ENCODE peak calls at places on chromosomes 16 and 17, in six cellular contexts. One of them, this sample, is unnamed. For H3K9me3, the result is how much of the 10 kb centered on the place peaks cover.

GRCh38 chr16:52251495-52251894 is 295.4 kb downstream of the TOX3 start:
- DNase-seq in GM12878: no peak
- DNase-seq in transverse colon: no peak
- DNase-seq in IMR-90: no peak
- DNase-seq in HepG2: no peak
- DNase-seq in tibial nerve: no peak
- DNase-seq in this sample: no peak

GRCh38 chr16:14125708-14126107 is 54.6 kb downstream of the MRTFB start:
- DNase-seq in HepG2: no peak
- DNase-seq in IMR-90: no peak
- DNase-seq in tibial nerve: no peak
- DNase-seq in GM12878: no peak
- DNase-seq in transverse colon: no peak
- DNase-seq in this sample: no peak

GRCh38 chr17:83173180-83173996 is 94.0 kb downstream of the METRNL start:
- DNase-seq in transverse colon: no peak
- DNase-seq in IMR-90: no peak
- DNase-seq in HepG2: no peak
- DNase-seq in tibial nerve: no peak
- DNase-seq in GM12878: no peak
- DNase-seq in this sample: no peak

GRCh38 chr16:66226762-66227161 is 139.7 kb upstream of the CDH5 start:
- DNase-seq in GM12878: no peak
- DNase-seq in IMR-90: no peak
- DNase-seq in HepG2: no peak
- DNase-seq in tibial nerve: no peak
- DNase-seq in transverse colon: no peak
- DNase-seq in this sample: no peak

GRCh38 chr16:61968242-61968978 is 67.8 kb downstream of the CDH8 start:
- DNase-seq in HepG2: no peak
- DNase-seq in IMR-90: no peak
- DNase-seq in tibial nerve: no peak
- DNase-seq in GM12878: no peak
- DNase-seq in transverse colon: no peak
- DNase-seq in this sample: no peak

GRCh38 chr17:6608321-6608720 is 32.2 kb downstream of the KIAA0753 start:
- DNase-seq in transverse colon: no peak
- DNase-seq in GM12878: no peak
- DNase-seq in IMR-90: peak
- DNase-seq in HepG2: no peak
- DNase-seq in tibial nerve: no peak
- DNase-seq in this sample: no peak

GRCh38 chr16:22663389-22664064 is 150.4 kb upstream of the HS3ST2 start:
- DNase-seq in tibial nerve: no peak
- DNase-seq in GM12878: no peak
- DNase-seq in transverse colon: no peak
- DNase-seq in IMR-90: no peak
- DNase-seq in HepG2: no peak
- DNase-seq in this sample: no peak

GRCh38 chr17:69373069-69373468 is 41.4 kb upstream of the MAP2K6 start:
- DNase-seq in transverse colon: no peak
- DNase-seq in IMR-90: no peak
- DNase-seq in tibial nerve: no peak
- DNase-seq in HepG2: no peak
- DNase-seq in GM12878: no peak
- DNase-seq in this sample: no peak

GRCh38 chr17:13575922-13576419 is 25.8 kb downstream of the HS3ST3A1 start:
- DNase-seq in transverse colon: no peak
- DNase-seq in IMR-90: peak
- DNase-seq in HepG2: no peak
- DNase-seq in GM12878: no peak
- DNase-seq in tibial nerve: no peak
- DNase-seq in this sample: no peak

GRCh38 chr16:66169817-66170216 is 196.7 kb upstream of the CDH5 start:
- DNase-seq in transverse colon: no peak
- DNase-seq in GM12878: no peak
- DNase-seq in HepG2: peak
- DNase-seq in tibial nerve: no peak
- DNase-seq in IMR-90: no peak
- DNase-seq in this sample: no peak

GRCh38 chr17:63932008-63932561 is at the start of gene CD79B:
- DNase-seq in HepG2: no peak
- DNase-seq in transverse colon: peak
- DNase-seq in IMR-90: no peak
- DNase-seq in tibial nerve: no peak
- DNase-seq in GM12878: no peak
- DNase-seq in this sample: no peak

GRCh38 chr16:15682105-15682570 is 32.1 kb downstream of the NDE1 start:
- DNase-seq in IMR-90: peak
- DNase-seq in transverse colon: peak
- DNase-seq in HepG2: peak
- DNase-seq in tibial nerve: peak
- DNase-seq in GM12878: no peak
- DNase-seq in this sample: no peak

GRCh38 chr17:75816693-75817092 is 27.5 kb downstream of the UNC13D start:
- DNase-seq in HepG2: no peak
- DNase-seq in GM12878: no peak
- DNase-seq in transverse colon: no peak
- DNase-seq in IMR-90: no peak
- DNase-seq in tibial nerve: no peak
- DNase-seq in this sample: no peak

GRCh38 chr16:19936431-19936830 is 51.8 kb upstream of the GPRC5B start:
- DNase-seq in GM12878: no peak
- DNase-seq in HepG2: no peak
- DNase-seq in transverse colon: no peak
- DNase-seq in IMR-90: no peak
- DNase-seq in tibial nerve: no peak
- DNase-seq in this sample: no peak

GRCh38 chr17:72474740-72475477 is 354.1 kb downstream of the SOX9 start:
- DNase-seq in tibial nerve: no peak
- DNase-seq in GM12878: no peak
- DNase-seq in transverse colon: peak
- DNase-seq in IMR-90: no peak
- DNase-seq in HepG2: no peak
- DNase-seq in this sample: no peak

GRCh38 chr17:879546-879945 is 97.4 kb downstream of the MRM3 start:
- DNase-seq in transverse colon: peak
- DNase-seq in tibial nerve: peak
- DNase-seq in HepG2: peak
- DNase-seq in GM12878: peak
- DNase-seq in IMR-90: peak
- DNase-seq in this sample: no peak

GRCh38 chr16:988465-989353 is 7.1 kb downstream of the SOX8 start:
- DNase-seq in transverse colon: no peak
- DNase-seq in tibial nerve: peak
- DNase-seq in IMR-90: no peak
- DNase-seq in GM12878: no peak
- DNase-seq in HepG2: no peak
- DNase-seq in this sample: no peak

GRCh38 chr16:8859913-8860881 is 8.6 kb downstream of the CARHSP1 start:
- DNase-seq in IMR-90: peak
- DNase-seq in tibial nerve: peak
- DNase-seq in HepG2: peak
- DNase-seq in transverse colon: peak
- DNase-seq in GM12878: no peak
- DNase-seq in this sample: no peak

GRCh38 chr17:72945468-72945867 is 147.0 kb downstream of the SLC39A11 start:
- DNase-seq in HepG2: no peak
- DNase-seq in tibial nerve: no peak
- DNase-seq in transverse colon: no peak
- DNase-seq in IMR-90: no peak
- DNase-seq in GM12878: no peak
- DNase-seq in this sample: no peak

GRCh38 chr17:6713130-6713917 is at the start of gene SLC13A5:
- DNase-seq in transverse colon: no peak
- DNase-seq in tibial nerve: no peak
- DNase-seq in HepG2: peak
- DNase-seq in IMR-90: no peak
- DNase-seq in GM12878: no peak
- DNase-seq in this sample: no peak

GRCh38 chr17:45312477-45313418 is 4.1 kb downstream of the MAP3K14 start:
- DNase-seq in IMR-90: no peak
- DNase-seq in tibial nerve: no peak
- DNase-seq in HepG2: no peak
- DNase-seq in transverse colon: no peak
- DNase-seq in GM12878: no peak
- DNase-seq in this sample: no peak

GRCh38 chr17:45311762-45312476 is 4.9 kb downstream of the MAP3K14 start:
- DNase-seq in transverse colon: peak
- DNase-seq in GM12878: no peak
- DNase-seq in HepG2: peak
- DNase-seq in IMR-90: peak
- DNase-seq in tibial nerve: no peak
- DNase-seq in this sample: no peak

GRCh38 chr17:79949646-79950292 is 85.9 kb downstream of the TBC1D16 start:
- DNase-seq in tibial nerve: no peak
- DNase-seq in HepG2: no peak
- DNase-seq in transverse colon: no peak
- DNase-seq in IMR-90: no peak
- DNase-seq in GM12878: no peak
- DNase-seq in this sample: no peak

GRCh38 chr16:2039286-2040030 is 8.2 kb downstream of the NTHL1 start:
- DNase-seq in tibial nerve: peak
- DNase-seq in IMR-90: peak
- DNase-seq in GM12878: no peak
- DNase-seq in HepG2: peak
- DNase-seq in transverse colon: peak
- DNase-seq in this sample: no peak

GRCh38 chr17:18966831-18967624 is 15.1 kb downstream of the SLC5A10 start:
- DNase-seq in HepG2: no peak
- DNase-seq in GM12878: no peak
- DNase-seq in tibial nerve: no peak
- DNase-seq in transverse colon: peak
- DNase-seq in IMR-90: peak
- DNase-seq in this sample: no peak

GRCh38 chr16:71351558-71351901 is 7.0 kb upstream of the CALB2 start:
- DNase-seq in tibial nerve: no peak
- DNase-seq in IMR-90: no peak
- DNase-seq in HepG2: no peak
- DNase-seq in transverse colon: no peak
- DNase-seq in GM12878: no peak
- DNase-seq in this sample: no peak

GRCh38 chr16:5042574-5043171 is 8.9 kb upstream of the NAGPA start:
- DNase-seq in HepG2: peak
- DNase-seq in transverse colon: no peak
- DNase-seq in tibial nerve: no peak
- DNase-seq in GM12878: no peak
- DNase-seq in IMR-90: peak
- DNase-seq in this sample: no peak

GRCh38 chr16:90048347-90048722 is 28.8 kb downstream of the PRDM7 start:
- DNase-seq in tibial nerve: no peak
- DNase-seq in HepG2: no peak
- DNase-seq in IMR-90: no peak
- DNase-seq in transverse colon: no peak
- DNase-seq in GM12878: no peak
- DNase-seq in this sample: no peak

GRCh38 chr17:47913050-47913449 is 17.0 kb downstream of the SP2 start:
- DNase-seq in tibial nerve: no peak
- DNase-seq in GM12878: no peak
- DNase-seq in transverse colon: no peak
- DNase-seq in IMR-90: no peak
- DNase-seq in HepG2: no peak
- DNase-seq in this sample: no peak
- TF ChIP-seq POLR2A in tibial nerve: no peak
- TF ChIP-seq POLR2A in GM12878: no peak
- TF ChIP-seq POLR2A in transverse colon: no peak
- TF ChIP-seq POLR2A in IMR-90: no peak
- TF ChIP-seq POLR2A in HepG2: no peak
- TF ChIP-seq POLR2A in this sample: no peak

GRCh38 chr17:5092139-5093010 is 14.1 kb downstream of the ZFP3 start:
- DNase-seq in HepG2: no peak
- DNase-seq in GM12878: no peak
- DNase-seq in transverse colon: no peak
- DNase-seq in IMR-90: no peak
- DNase-seq in tibial nerve: no peak
- DNase-seq in this sample: no peak
- H3K9me3 ChIP-seq in HepG2: half or more
- H3K9me3 ChIP-seq in GM12878: half or more
- H3K9me3 ChIP-seq in transverse colon: half or more
- H3K9me3 ChIP-seq in IMR-90: half or more
- H3K9me3 ChIP-seq in tibial nerve: half or more
- H3K9me3 ChIP-seq in this sample: under half

GRCh38 chr16:88926374-88926990 is 50.5 kb downstream of the CBFA2T3 start:
- DNase-seq in IMR-90: no peak
- DNase-seq in tibial nerve: no peak
- DNase-seq in GM12878: no peak
- DNase-seq in HepG2: peak
- DNase-seq in transverse colon: no peak
- DNase-seq in this sample: no peak
- TF ChIP-seq POLR2A in IMR-90: no peak
- TF ChIP-seq POLR2A in tibial nerve: no peak
- TF ChIP-seq POLR2A in GM12878: no peak
- TF ChIP-seq POLR2A in HepG2: no peak
- TF ChIP-seq POLR2A in transverse colon: no peak
- TF ChIP-seq POLR2A in this sample: no peak

GRCh38 chr16:35510701-35511100 is 2051.3 kb downstream of the TP53TG3F start:
- DNase-seq in GM12878: no peak
- DNase-seq in transverse colon: no peak
- DNase-seq in tibial nerve: no peak
- DNase-seq in HepG2: no peak
- DNase-seq in IMR-90: no peak
- DNase-seq in this sample: no peak

GRCh38 chr16:35506018-35506897 is 2046.8 kb downstream of the TP53TG3F start:
- DNase-seq in GM12878: no peak
- DNase-seq in HepG2: no peak
- DNase-seq in tibial nerve: no peak
- DNase-seq in IMR-90: no peak
- DNase-seq in transverse colon: no peak
- DNase-seq in this sample: no peak

GRCh38 chr16:35506898-35507194 is 2047.4 kb downstream of the TP53TG3F start:
- DNase-seq in GM12878: no peak
- DNase-seq in tibial nerve: no peak
- DNase-seq in IMR-90: no peak
- DNase-seq in HepG2: no peak
- DNase-seq in transverse colon: no peak
- DNase-seq in this sample: no peak
- H3K9me3 ChIP-seq in GM12878: under half
- H3K9me3 ChIP-seq in tibial nerve: under half
- H3K9me3 ChIP-seq in IMR-90: under half
- H3K9me3 ChIP-seq in HepG2: half or more
- H3K9me3 ChIP-seq in transverse colon: under half
- H3K9me3 ChIP-seq in this sample: under half

GRCh38 chr17:82022310-82022980 is at the start of gene CENPX:
- DNase-seq in HepG2: no peak
- DNase-seq in GM12878: no peak
- DNase-seq in transverse colon: no peak
- DNase-seq in IMR-90: no peak
- DNase-seq in tibial nerve: no peak
- DNase-seq in this sample: no peak
- TF ChIP-seq POLR2A in HepG2: peak
- TF ChIP-seq POLR2A in GM12878: peak
- TF ChIP-seq POLR2A in transverse colon: peak
- TF ChIP-seq POLR2A in IMR-90: peak
- TF ChIP-seq POLR2A in tibial nerve: no peak
- TF ChIP-seq POLR2A in this sample: peak

GRCh38 chr16:35140293-35140986 is 1681.0 kb downstream of the TP53TG3F start:
- DNase-seq in transverse colon: no peak
- DNase-seq in tibial nerve: no peak
- DNase-seq in GM12878: no peak
- DNase-seq in IMR-90: no peak
- DNase-seq in HepG2: no peak
- DNase-seq in this sample: no peak
- H3K9me3 ChIP-seq in transverse colon: under half
- H3K9me3 ChIP-seq in tibial nerve: under half
- H3K9me3 ChIP-seq in GM12878: under half
- H3K9me3 ChIP-seq in IMR-90: under half
- H3K9me3 ChIP-seq in HepG2: half or more
- H3K9me3 ChIP-seq in this sample: under half